ENCODE peak calls at places on chromosomes 6 and 20, in six cellular contexts. L, A, H, B, S and Q are unnamed samples.

GRCh38 chr6:100455230-100456124 is 9.2 kb downstream of the SIM1 start:
- DNase-seq in L (no peak), A (no peak), H (no peak), B (no peak), S (no peak), Q (no peak)

GRCh38 chr20:3752386-3752759 is 15.2 kb downstream of the ADISSP start:
- DNase-seq in L (no peak), A (no peak), H (no peak), B (no peak), S (no peak), Q (no peak)

GRCh38 chr20:21082584-21082983 is 23.6 kb downstream of the LINC00237 start:
- DNase-seq in L (no peak), A (no peak), H (no peak), B (no peak), S (no peak), Q (no peak)

GRCh38 chr6:27400877-27401642 is 12.5 kb downstream of the ZNF391 start:
- DNase-seq in L (no peak), A (no peak), H (no peak), B (no peak), S (no peak), Q (no peak)

GRCh38 chr6:81984599-81984998 is 232.1 kb upstream of the TENT5A start:
- DNase-seq in L (no peak), A (no peak), H (no peak), B (no peak), S (peak), Q (no peak)

GRCh38 chr20:38147166-38147565 is 17.9 kb downstream of the TGM2 start:
- DNase-seq in L (no peak), A (no peak), H (no peak), B (no peak), S (no peak), Q (no peak)

GRCh38 chr20:12925214-12925755 is 83.5 kb upstream of the SPTLC3 start:
- DNase-seq in L (peak), A (no peak), H (no peak), B (no peak), S (peak), Q (peak)

GRCh38 chr20:38538789-38539188 is 42.2 kb upstream of the ADIG start:
- DNase-seq in L (no peak), A (no peak), H (no peak), B (no peak), S (no peak), Q (no peak)

GRCh38 chr6:95099410-95099809 is 477.9 kb upstream of the MANEA start:
- DNase-seq in L (no peak), A (no peak), H (no peak), B (no peak), S (no peak), Q (no peak)

GRCh38 chr20:10216146-10216741 is 2.4 kb upstream of the SNAP25 start:
- DNase-seq in L (no peak), A (no peak), H (no peak), B (no peak), S (no peak), Q (no peak)

GRCh38 chr6:14159090-14159489 is 41.5 kb downstream of the CD83 start:
- DNase-seq in L (no peak), A (no peak), H (no peak), B (no peak), S (no peak), Q (no peak)

GRCh38 chr6:157650261-157650640 is 172.8 kb upstream of the SNX9 start:
- DNase-seq in L (no peak), A (peak), H (no peak), B (peak), S (no peak), Q (no peak)

GRCh38 chr20:58179432-58180099 is 48.9 kb downstream of the ANKRD60 start:
- DNase-seq in L (no peak), A (peak), H (peak), B (peak), S (peak), Q (no peak)